ENCODE peak calls at places on chromosomes 16 and 17, in four cellular contexts. X, W, K and M are unnamed samples.

GRCh38 chr16:66397736-66398433 is 29.2 kb upstream of the BEAN1 start:
- DNase-seq in X (no peak), K (no peak), W (no peak), M (no peak)

GRCh38 chr17:57880086-57880456 is 30.2 kb upstream of the MRPS23 start:
- DNase-seq in K (no peak), X (no peak), W (no peak), M (peak; percentile 37)

GRCh38 chr16:49362230-49362629 is 11.4 kb upstream of the C16orf78 start:
- DNase-seq in W (no peak), K (no peak), X (no peak), M (no peak)

GRCh38 chr17:29458066-29458465 is 67.9 kb downstream of the TAOK1 start:
- DNase-seq in W (no peak), K (no peak), X (peak; percentile 56), M (no peak)

GRCh38 chr16:70298988-70299938 is at the start of gene DDX19B:
- DNase-seq in W (peak; percentile 74), K (peak; percentile 61), X (peak; percentile 64), M (peak; percentile 65)

GRCh38 chr16:51577621-51578303 is 426.7 kb upstream of the SALL1 start:
- DNase-seq in W (peak; percentile 42), X (peak; percentile 15), K (no peak), M (no peak)

GRCh38 chr16:68235105-68235881 is 634 bp downstream of the ESRP2 start:
- DNase-seq in K (peak; percentile 52), W (no peak), X (no peak), M (peak; percentile 88)

GRCh38 chr16:54411555-54411954 is 125.0 kb upstream of the IRX3 start:
- DNase-seq in K (no peak), X (no peak), W (no peak), M (no peak)

GRCh38 chr16:85002099-85002541 is 9.2 kb downstream of the ZDHHC7 start:
- DNase-seq in W (no peak), K (no peak), X (no peak), M (no peak)

GRCh38 chr17:55607736-55608341 is 96.6 kb upstream of the SMIM36 start:
- DNase-seq in X (peak; percentile 71), K (no peak), W (peak; percentile 86), M (no peak)

GRCh38 chr17:77815127-77815905 is 143.2 kb upstream of the TNRC6C start:
- DNase-seq in W (no peak), X (no peak), K (no peak), M (no peak)

GRCh38 chr16:1825864-1826690 is 548 bp downstream of the HAGH start:
- DNase-seq in X (peak; percentile 48), K (no peak), W (peak; percentile 55), M (peak; percentile 52)

GRCh38 chr17:36578671-36579070 is 13.0 kb upstream of the DHRS11 start:
- DNase-seq in K (no peak), X (peak; percentile 44), W (no peak), M (no peak)

GRCh38 chr16:53678756-53679334 is 24.8 kb downstream of the RPGRIP1L start:
- DNase-seq in K (no peak), W (no peak), X (peak; percentile 17), M (no peak)

GRCh38 chr16:55872130-55872529 is 3.0 kb downstream of the CES5A start:
- DNase-seq in K (no peak), X (no peak), W (no peak), M (no peak)

GRCh38 chr16:55875273-55875672 is at the start of gene CES5A:
- DNase-seq in K (no peak), W (no peak), X (no peak), M (no peak)

GRCh38 chr16:55876854-55877253 is 1.7 kb upstream of the CES5A start:
- DNase-seq in W (no peak), X (peak; percentile 1), K (no peak), M (no peak)

GRCh38 chr16:55871411-55872038 is 3.6 kb downstream of the CES5A start:
- DNase-seq in W (no peak), X (no peak), K (no peak), M (no peak)

GRCh38 chr16:55873122-55873521 is 2.1 kb downstream of the CES5A start:
- DNase-seq in W (no peak), X (no peak), K (no peak), M (no peak)
- H2AFZ ChIP-seq in W (no peak overlapping the region), X (no peak overlapping the region), K (no peak overlapping the region), M (no peak overlapping the region)

GRCh38 chr17:64779344-64780095 is 117.4 kb upstream of the SMURF2 start:
- DNase-seq in K (no peak), X (no peak), W (no peak), M (peak; percentile 94)
- H2AFZ ChIP-seq in K (no peak overlapping the region), X (no peak overlapping the region), W (no peak overlapping the region), M (peak overlapping the region; percentile 30)

GRCh38 chr16:79602615-79603014 is 2.1 kb upstream of the MAF start:
- DNase-seq in W (no peak), X (no peak), K (no peak), M (no peak)
- H2AFZ ChIP-seq in W (no peak overlapping the region), X (no peak overlapping the region), K (no peak overlapping the region), M (no peak overlapping the region)

DNA sequence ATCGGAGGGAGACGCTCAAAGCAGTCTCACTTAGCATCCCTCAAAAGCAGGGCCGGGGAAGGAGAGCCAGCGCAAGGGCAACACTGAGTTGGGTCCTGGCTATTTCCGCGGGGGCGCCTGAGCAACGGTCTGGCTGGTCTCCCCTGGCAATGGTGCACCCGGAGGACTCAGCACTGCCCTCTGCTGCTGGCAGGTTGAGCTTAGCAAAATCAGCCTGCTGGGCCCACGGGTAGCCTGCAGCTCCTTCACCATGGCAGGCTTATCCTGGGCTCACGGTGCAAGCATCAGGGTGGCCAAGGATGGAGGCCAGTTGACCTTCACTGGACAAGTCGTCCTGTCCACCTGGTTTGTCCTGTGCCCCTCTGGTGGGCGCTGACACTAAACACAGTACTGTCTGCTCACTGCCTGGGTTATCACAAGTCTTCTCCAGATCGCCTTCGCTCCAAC is 14.4 kb upstream of the ALDH3A1 start:
- DNase-seq in K (peak; percentile 79), W (peak; percentile 57), X (peak; percentile 59), M (peak; percentile 80)
- H2AFZ ChIP-seq in K (no peak overlapping the region), W (no peak overlapping the region), X (no peak overlapping the region), M (no peak overlapping the region)

GRCh38 chr16:86092586-86093480 is 193.9 kb downstream of the IRF8 start:
- DNase-seq in K (no peak), W (no peak), X (no peak), M (no peak)
- H2AFZ ChIP-seq in K (no peak overlapping the region), W (no peak overlapping the region), X (peak overlapping the region; percentile 45), M (no peak overlapping the region)